ENCODE peak calls at places on chromosomes 5 and 9, in four cellular contexts. T is Calu3; E is EH; I is CD8-positive, alpha-beta T cell. M is an unnamed sample.
A peak's percentile ranks its signal among the peaks of the same experiment; 100 is the strongest.

GRCh38 chr9:5838884-5839571 is 6.1 kb upstream of the ERMP1 start:
- DNase-seq in I (no peak), T (peak; percentile 72), E (peak; percentile 47), M (peak; percentile 52)

GRCh38 chr5:27140831-27141230 is 102.4 kb upstream of the CDH9 start:
- DNase-seq in E (no peak), I (no peak), T (no peak), M (peak; percentile 23)

GRCh38 chr9:129472651-129473102 is 148.2 kb downstream of the C9orf50 start:
- DNase-seq in I (no peak), E (no peak), T (no peak), M (no peak)

GRCh38 chr5:76582252-76583162 is 40.7 kb downstream of the F2RL2 start:
- DNase-seq in T (no peak), I (no peak), E (no peak), M (peak; percentile 37)

GRCh38 chr5:91025449-91025848 is 357.7 kb downstream of the ARRDC3 start:
- DNase-seq in E (no peak), I (no peak), T (no peak), M (no peak)

GRCh38 chr9:32672478-32672877 is 37.0 kb upstream of the TAF1L start:
- DNase-seq in T (no peak), E (peak; percentile 91), I (no peak), M (peak; percentile 37)

GRCh38 chr9:130480673-130481072 is 35.9 kb downstream of the ASS1 start:
- DNase-seq in I (no peak), E (no peak), T (no peak), M (no peak)

GRCh38 chr9:129665008-129665771 is at the start of gene PRRX2:
- DNase-seq in E (peak; percentile 84), T (no peak), I (no peak), M (peak; percentile 53)

GRCh38 chr5:175617447-175617846 is 40.4 kb upstream of the HRH2 start:
- DNase-seq in T (no peak), I (no peak), E (no peak), M (no peak)

GRCh38 chr5:177300236-177300880 is 3.2 kb downstream of the RAB24 start:
- DNase-seq in T (peak; percentile 58), E (peak; percentile 70), I (peak; percentile 56), M (peak; percentile 73)

GRCh38 chr5:127985811-127986325 is 97.7 kb upstream of the SLC12A2 start:
- DNase-seq in T (no peak), I (no peak), E (peak; percentile 19), M (no peak)

GRCh38 chr9:96126321-96126881 is 175.6 kb downstream of the HSD17B3 start:
- DNase-seq in E (no peak), I (no peak), T (no peak), M (no peak)

GRCh38 chr5:72325566-72326297 is 5.6 kb downstream of the PTCD2 start:
- DNase-seq in T (no peak), I (no peak), E (peak; percentile 71), M (peak; percentile 79)

GRCh38 chr9:99249619-99250018 is 27.5 kb downstream of the SEC61B start:
- DNase-seq in E (peak; percentile 31), I (no peak), T (no peak), M (peak; percentile 65)

GRCh38 chr5:141094481-141095262 is at the start of gene PCDHB2:
- DNase-seq in T (no peak), I (no peak), E (peak; percentile 62), M (peak; percentile 38)

GRCh38 chr5:85375525-85375924 is 990.8 kb upstream of the EDIL3 start:
- DNase-seq in I (no peak), E (no peak), T (no peak), M (peak; percentile 8)

GRCh38 chr5:148984333-148984732 is 78.5 kb downstream of the SH3TC2 start:
- DNase-seq in I (no peak), E (peak; percentile 69), T (peak; percentile 76), M (peak; percentile 65)

GRCh38 chr5:179820127-179820482 is 600 bp upstream of the SQSTM1 start:
- DNase-seq in T (no peak), I (no peak), E (no peak), M (peak; percentile 35)

GRCh38 chr9:73137286-73137899 is 14.3 kb upstream of the ANXA1 start:
- DNase-seq in E (no peak), T (no peak), I (no peak), M (peak; percentile 74)

GRCh38 chr9:112640311-112640710 is 77.6 kb downstream of the INIP start:
- DNase-seq in T (no peak), I (no peak), E (no peak), M (no peak)

GRCh38 chr5:6886866-6887265 is 173.6 kb downstream of the TENT4A start:
- DNase-seq in E (no peak), I (no peak), T (no peak), M (no peak)

GRCh38 chr5:179251276-179251969 is 93.8 kb downstream of the ADAMTS2 start:
- DNase-seq in E (no peak), T (no peak), I (no peak), M (no peak)

GRCh38 chr5:163252951-163253350 is 184.4 kb upstream of the CCNG1 start:
- DNase-seq in T (no peak), I (no peak), E (no peak), M (peak; percentile 9)

GRCh38 chr5:142542906-142543305 is 143.0 kb downstream of the FGF1 start:
- DNase-seq in E (peak; percentile 91), I (no peak), T (no peak), M (peak; percentile 60)

GRCh38 chr5:92644271-92644886 is 936.6 kb downstream of the NR2F1-AS1 start:
- DNase-seq in T (no peak), E (no peak), I (no peak), M (no peak)

GRCh38 chr5:18010053-18010452 is 375.8 kb downstream of the TAF11L14 start:
- DNase-seq in E (no peak), T (no peak), I (no peak), M (no peak)

GRCh38 chr9:36298566-36298965 is 40.3 kb upstream of the GNE start:
- DNase-seq in T (no peak), I (no peak), E (peak; percentile 75), M (peak; percentile 79)

GRCh38 chr5:89342106-89342876 is 459.3 kb upstream of the MEF2C start:
- DNase-seq in T (no peak), E (peak; percentile 71), I (no peak), M (peak; percentile 80)

GRCh38 chr5:124692950-124693349 is 53.5 kb downstream of the ZNF608 start:
- DNase-seq in I (no peak), T (no peak), E (no peak), M (no peak)

M was measured in astrocyte of the hippocampus.